ENCODE peak calls at places on chromosomes 1 and 21, in four cellular contexts. G is WERI-Rb-1; I is activated T-cell treated with anti-CD3 and anti-CD28 coated beads, Interleukin-2, amount 50 U/mL, for 72 hours; K is iris pigment epithelial cell. R is an unnamed sample.
A peak's percentile ranks its signal among the peaks of the same experiment; 100 is the strongest.

GRCh38 chr1:180560868-180561600 is 2.3 kb downstream of the OVAAL start:
- DNase-seq in G (no peak), K (peak; percentile 75), I (no peak), R (peak; percentile 30)

GRCh38 chr21:34983680-34984086 is 65.4 kb downstream of the RUNX1 start:
- DNase-seq in G (no peak), K (peak; percentile 81), I (peak; percentile 79), R (peak; percentile 86)

GRCh38 chr1:91731815-91732214 is 154.1 kb downstream of the TGFBR3 start:
- DNase-seq in K (peak; percentile 50), G (no peak), I (peak; percentile 49), R (no peak)

GRCh38 chr1:154611150-154611865 is 3.3 kb upstream of the ADAR start:
- DNase-seq in I (no peak), K (no peak), G (no peak), R (no peak)

GRCh38 chr1:9112961-9113880 is 15.7 kb downstream of the GPR157 start:
- DNase-seq in I (no peak), K (no peak), G (no peak), R (no peak)

GRCh38 chr21:42149656-42150457 is 69.1 kb upstream of the ABCG1 start:
- DNase-seq in K (no peak), G (no peak), I (no peak), R (no peak)

GRCh38 chr1:226700861-226701260 is 38.2 kb downstream of the ITPKB start:
- DNase-seq in G (no peak), K (no peak), I (no peak), R (no peak)

GRCh38 chr1:248393050-248393449 is 9.8 kb upstream of the OR2T1 start:
- DNase-seq in K (no peak), G (no peak), I (no peak), R (no peak)

GRCh38 chr1:236073307-236073897 is 8.5 kb upstream of the NID1 start:
- DNase-seq in G (no peak), I (no peak), K (no peak), R (no peak)

GRCh38 chr1:27572679-27573426 is 31.1 kb downstream of the AHDC1 start:
- DNase-seq in I (no peak), G (no peak), K (no peak), R (no peak)

GRCh38 chr1:195195423-195196057 is 1412.7 kb downstream of the KCNT2 start:
- DNase-seq in I (peak; percentile 25), K (no peak), G (no peak), R (no peak)

GRCh38 chr1:44798481-44799365 is 1.5 kb upstream of the PLK3 start:
- DNase-seq in K (no peak), G (no peak), I (no peak), R (no peak)

R was measured in HCEC 1CT.